ENCODE peak calls at places on chromosomes 2 and 18, in five cellular contexts. One of them, this sample, is unnamed.

GRCh38 chr18:61825386-61825785 is 67.4 kb downstream of the RNF152 start:
- DNase-seq in cardiac muscle cell: peak; percentile 13
- DNase-seq in CD8-positive, alpha-beta T cell: no peak
- DNase-seq in naive thymus-derived CD4-positive, alpha-beta T cell: no peak
- DNase-seq in colonic mucosa: no peak
- DNase-seq in this sample: no peak

GRCh38 chr2:209322041-209322440 is 101.8 kb upstream of the MAP2 start:
- DNase-seq in cardiac muscle cell: no peak
- DNase-seq in CD8-positive, alpha-beta T cell: no peak
- DNase-seq in naive thymus-derived CD4-positive, alpha-beta T cell: no peak
- DNase-seq in colonic mucosa: no peak
- DNase-seq in this sample: no peak

GRCh38 chr2:174005801-174006419 is 40.7 kb upstream of the SP3 start:
- DNase-seq in cardiac muscle cell: no peak
- DNase-seq in CD8-positive, alpha-beta T cell: no peak
- DNase-seq in naive thymus-derived CD4-positive, alpha-beta T cell: no peak
- DNase-seq in colonic mucosa: no peak
- DNase-seq in this sample: no peak

GRCh38 chr2:238290079-238290478 is 1.7 kb upstream of the PER2 start:
- DNase-seq in cardiac muscle cell: peak; percentile 58
- DNase-seq in CD8-positive, alpha-beta T cell: peak; percentile 22
- DNase-seq in naive thymus-derived CD4-positive, alpha-beta T cell: no peak
- DNase-seq in colonic mucosa: peak; percentile 94
- DNase-seq in this sample: peak; percentile 74

GRCh38 chr2:130393318-130393910 is 37.6 kb downstream of the PTPN18 start:
- DNase-seq in cardiac muscle cell: no peak
- DNase-seq in CD8-positive, alpha-beta T cell: no peak
- DNase-seq in naive thymus-derived CD4-positive, alpha-beta T cell: no peak
- DNase-seq in colonic mucosa: no peak
- DNase-seq in this sample: no peak

GRCh38 chr18:34222396-34223163 is 2.1 kb downstream of the NOL4 start:
- DNase-seq in cardiac muscle cell: no peak
- DNase-seq in CD8-positive, alpha-beta T cell: no peak
- DNase-seq in naive thymus-derived CD4-positive, alpha-beta T cell: no peak
- DNase-seq in colonic mucosa: peak; percentile 22
- DNase-seq in this sample: no peak

GRCh38 chr2:43139996-43140621 is 86.3 kb downstream of the ZFP36L2 start:
- DNase-seq in cardiac muscle cell: peak; percentile 86
- DNase-seq in CD8-positive, alpha-beta T cell: no peak
- DNase-seq in naive thymus-derived CD4-positive, alpha-beta T cell: no peak
- DNase-seq in colonic mucosa: no peak
- DNase-seq in this sample: no peak

GRCh38 chr2:205803507-205803906 is 121.2 kb downstream of the NRP2 start:
- DNase-seq in cardiac muscle cell: no peak
- DNase-seq in CD8-positive, alpha-beta T cell: no peak
- DNase-seq in naive thymus-derived CD4-positive, alpha-beta T cell: no peak
- DNase-seq in colonic mucosa: no peak
- DNase-seq in this sample: no peak

GRCh38 chr2:444937-445884 is 157.3 kb upstream of the ALKAL2 start:
- DNase-seq in cardiac muscle cell: no peak
- DNase-seq in CD8-positive, alpha-beta T cell: no peak
- DNase-seq in naive thymus-derived CD4-positive, alpha-beta T cell: peak; percentile 41
- DNase-seq in colonic mucosa: no peak
- DNase-seq in this sample: no peak

GRCh38 chr2:189951791-189952535 is 110.6 kb downstream of the MSTN start:
- DNase-seq in cardiac muscle cell: peak; percentile 9
- DNase-seq in CD8-positive, alpha-beta T cell: no peak
- DNase-seq in naive thymus-derived CD4-positive, alpha-beta T cell: no peak
- DNase-seq in colonic mucosa: no peak
- DNase-seq in this sample: no peak

GRCh38 chr18:38709122-38709521 is 1143.5 kb upstream of the CELF4 start:
- DNase-seq in cardiac muscle cell: no peak
- DNase-seq in CD8-positive, alpha-beta T cell: no peak
- DNase-seq in naive thymus-derived CD4-positive, alpha-beta T cell: no peak
- DNase-seq in colonic mucosa: no peak
- DNase-seq in this sample: no peak

GRCh38 chr2:188785515-188785914 is 188.7 kb upstream of the COL3A1 start:
- DNase-seq in cardiac muscle cell: peak; percentile 53
- DNase-seq in CD8-positive, alpha-beta T cell: no peak
- DNase-seq in naive thymus-derived CD4-positive, alpha-beta T cell: no peak
- DNase-seq in colonic mucosa: no peak
- DNase-seq in this sample: no peak

GRCh38 chr2:189698020-189698887 is 23.8 kb downstream of the ANKAR start:
- DNase-seq in cardiac muscle cell: peak; percentile 65
- DNase-seq in CD8-positive, alpha-beta T cell: no peak
- DNase-seq in naive thymus-derived CD4-positive, alpha-beta T cell: peak; percentile 51
- DNase-seq in colonic mucosa: peak; percentile 53
- DNase-seq in this sample: peak; percentile 28

GRCh38 chr2:165245081-165245480 is 5.9 kb downstream of the SCN2A start:
- DNase-seq in cardiac muscle cell: no peak
- DNase-seq in CD8-positive, alpha-beta T cell: no peak
- DNase-seq in naive thymus-derived CD4-positive, alpha-beta T cell: no peak
- DNase-seq in colonic mucosa: no peak
- DNase-seq in this sample: no peak

GRCh38 chr2:176479961-176480360 is 210.7 kb downstream of the MTX2 start:
- DNase-seq in cardiac muscle cell: no peak
- DNase-seq in CD8-positive, alpha-beta T cell: no peak
- DNase-seq in naive thymus-derived CD4-positive, alpha-beta T cell: no peak
- DNase-seq in colonic mucosa: no peak
- DNase-seq in this sample: no peak

GRCh38 chr2:119263025-119263424 is 39.4 kb downstream of the STEAP3 start:
- DNase-seq in cardiac muscle cell: no peak
- DNase-seq in CD8-positive, alpha-beta T cell: no peak
- DNase-seq in naive thymus-derived CD4-positive, alpha-beta T cell: no peak
- DNase-seq in colonic mucosa: no peak
- DNase-seq in this sample: no peak

GRCh38 chr2:242040681-242041080 is 171.2 kb downstream of the RTP5 start:
- DNase-seq in cardiac muscle cell: no peak
- DNase-seq in CD8-positive, alpha-beta T cell: no peak
- DNase-seq in naive thymus-derived CD4-positive, alpha-beta T cell: no peak
- DNase-seq in colonic mucosa: no peak
- DNase-seq in this sample: no peak
- H3K27ac ChIP-seq in cardiac muscle cell: no peak overlapping the region
- H3K27ac ChIP-seq in CD8-positive, alpha-beta T cell: no peak overlapping the region
- H3K27ac ChIP-seq in naive thymus-derived CD4-positive, alpha-beta T cell: no peak overlapping the region
- H3K27ac ChIP-seq in colonic mucosa: no peak overlapping the region
- H3K27ac ChIP-seq in this sample: no peak overlapping the region

GRCh38 chr18:32915526-32915925 is 142.7 kb upstream of the KLHL14 start:
- DNase-seq in cardiac muscle cell: no peak
- DNase-seq in CD8-positive, alpha-beta T cell: no peak
- DNase-seq in naive thymus-derived CD4-positive, alpha-beta T cell: no peak
- DNase-seq in colonic mucosa: no peak
- DNase-seq in this sample: no peak

GRCh38 chr18:32922951-32923430 is 150.2 kb upstream of the KLHL14 start:
- DNase-seq in cardiac muscle cell: no peak
- DNase-seq in CD8-positive, alpha-beta T cell: no peak
- DNase-seq in naive thymus-derived CD4-positive, alpha-beta T cell: no peak
- DNase-seq in colonic mucosa: no peak
- DNase-seq in this sample: no peak

GRCh38 chr18:32920796-32921787 is 148.3 kb upstream of the KLHL14 start:
- DNase-seq in cardiac muscle cell: peak; percentile 91
- DNase-seq in CD8-positive, alpha-beta T cell: no peak
- DNase-seq in naive thymus-derived CD4-positive, alpha-beta T cell: no peak
- DNase-seq in colonic mucosa: no peak
- DNase-seq in this sample: peak; percentile 57

GRCh38 chr18:32919799-32920198 is 147.0 kb upstream of the KLHL14 start:
- DNase-seq in cardiac muscle cell: no peak
- DNase-seq in CD8-positive, alpha-beta T cell: no peak
- DNase-seq in naive thymus-derived CD4-positive, alpha-beta T cell: no peak
- DNase-seq in colonic mucosa: no peak
- DNase-seq in this sample: no peak

DNA sequence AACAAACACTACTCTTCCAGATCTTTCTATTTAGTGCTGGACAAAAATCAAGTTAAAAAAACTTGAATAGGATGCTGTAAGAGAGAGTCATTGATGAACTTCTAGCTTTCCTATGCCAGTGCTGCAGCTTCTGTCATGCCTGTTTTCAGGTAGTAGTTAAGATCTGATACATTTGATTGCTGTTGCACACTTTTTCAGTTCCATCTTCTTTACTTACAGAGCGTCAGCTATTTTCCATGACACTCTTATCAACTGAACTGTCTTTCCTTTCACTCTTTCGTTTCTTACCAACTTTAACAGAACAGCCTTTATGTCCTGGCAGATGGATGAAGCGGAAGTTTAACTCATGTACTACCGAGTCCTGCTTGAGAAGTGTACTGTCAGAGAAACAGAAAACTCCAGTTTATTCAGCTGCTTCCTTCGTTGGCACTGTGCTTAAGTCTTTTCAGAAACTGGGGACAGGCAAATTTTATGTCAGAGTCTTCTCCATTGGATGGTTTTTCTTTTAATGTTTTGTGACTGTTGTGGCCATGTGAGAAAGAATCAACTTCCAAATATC is 145.9 kb upstream of the KLHL14 start:
- DNase-seq in cardiac muscle cell: no peak
- DNase-seq in CD8-positive, alpha-beta T cell: no peak
- DNase-seq in naive thymus-derived CD4-positive, alpha-beta T cell: no peak
- DNase-seq in colonic mucosa: no peak
- DNase-seq in this sample: no peak
- H3K4me1 ChIP-seq in cardiac muscle cell: peaks cover 21% of the 10 kb centered on the region
- H3K4me1 ChIP-seq in CD8-positive, alpha-beta T cell: no peaks in the 10 kb centered on the region
- H3K4me1 ChIP-seq in naive thymus-derived CD4-positive, alpha-beta T cell: no peaks in the 10 kb centered on the region
- H3K4me1 ChIP-seq in colonic mucosa: no peaks in the 10 kb centered on the region
- H3K4me1 ChIP-seq in this sample: peaks cover 13% of the 10 kb centered on the region

GRCh38 chr2:229783108-229783721 is 68.9 kb upstream of the DNER start:
- DNase-seq in cardiac muscle cell: no peak
- DNase-seq in CD8-positive, alpha-beta T cell: no peak
- DNase-seq in naive thymus-derived CD4-positive, alpha-beta T cell: no peak
- DNase-seq in colonic mucosa: no peak
- DNase-seq in this sample: no peak
- H3K36me3 ChIP-seq in cardiac muscle cell: peaks cover 22% of the 10 kb centered on the region
- H3K36me3 ChIP-seq in CD8-positive, alpha-beta T cell: peaks cover 16% of the 10 kb centered on the region
- H3K36me3 ChIP-seq in naive thymus-derived CD4-positive, alpha-beta T cell: peaks cover 1% of the 10 kb centered on the region
- H3K36me3 ChIP-seq in colonic mucosa: no peaks in the 10 kb centered on the region
- H3K36me3 ChIP-seq in this sample: peaks cover 76% of the 10 kb centered on the region

GRCh38 chr2:22360735-22361374 is 1024.1 kb upstream of the KLHL29 start:
- DNase-seq in cardiac muscle cell: no peak
- DNase-seq in CD8-positive, alpha-beta T cell: no peak
- DNase-seq in naive thymus-derived CD4-positive, alpha-beta T cell: no peak
- DNase-seq in colonic mucosa: no peak
- DNase-seq in this sample: no peak
- H3K27ac ChIP-seq in cardiac muscle cell: no peak overlapping the region
- H3K27ac ChIP-seq in CD8-positive, alpha-beta T cell: no peak overlapping the region
- H3K27ac ChIP-seq in naive thymus-derived CD4-positive, alpha-beta T cell: no peak overlapping the region
- H3K27ac ChIP-seq in colonic mucosa: no peak overlapping the region
- H3K27ac ChIP-seq in this sample: no peak overlapping the region

This sample was measured in SJSA1.